ENCODE peak calls at places on chromosomes 4 and X, in nine cellular contexts. Z is heart left ventricle, B is gastrocnemius medialis, Q is suprapubic skin, E is sigmoid colon, H is tibial nerve, V is uterus, R is spleen, G is IMR-90. K is an unnamed sample.

GRCh38 chr4:19748470-19748869 is 503.2 kb upstream of the SLIT2 start:
- DNase-seq in Z (no peak), B (peak; percentile 34), Q (peak; percentile 69), E (peak; percentile 84), H (peak; percentile 40), V (peak; percentile 65), R (no peak), G (peak; percentile 87), K (peak; percentile 37)

GRCh38 chrX:124338733-124339514 is 6.5 kb downstream of the TEX13D start:
- DNase-seq in Z (no peak), B (no peak), Q (no peak), E (no peak), H (no peak), V (no peak), R (no peak), G (no peak), K (no peak)

GRCh38 chr4:140721088-140721421 is 35.1 kb downstream of the TBC1D9 start:
- DNase-seq in Z (no peak), B (no peak), Q (no peak), E (no peak), H (no peak), V (no peak), R (no peak), G (no peak), K (no peak)

GRCh38 chr4:107098403-107098802 is 62.3 kb upstream of the DKK2 start:
- DNase-seq in Z (no peak), B (peak; percentile 56), Q (no peak), E (no peak), H (no peak), V (no peak), R (no peak), G (no peak), K (no peak)

GRCh38 chrX:69243276-69243675 is 78.0 kb upstream of the PJA1 start:
- DNase-seq in Z (no peak), B (no peak), Q (no peak), E (no peak), H (no peak), V (no peak), R (no peak), G (no peak), K (no peak)

GRCh38 chr4:103032575-103032974 is 13.1 kb upstream of the SLC9B1 start:
- DNase-seq in Z (no peak), B (no peak), Q (no peak), E (no peak), H (no peak), V (no peak), R (no peak), G (peak; percentile 32), K (peak; percentile 35)

GRCh38 chr4:24988776-24989175 is 42.0 kb downstream of the LGI2 start:
- DNase-seq in Z (no peak), B (no peak), Q (no peak), E (no peak), H (no peak), V (no peak), R (no peak), G (peak; percentile 51), K (no peak)

GRCh38 chrX:8783100-8784098 is 17.8 kb downstream of the FAM9A start:
- DNase-seq in Z (no peak), B (no peak), Q (no peak), E (no peak), H (no peak), V (no peak), R (peak; percentile 79), G (peak; percentile 4), K (peak; percentile 26)

GRCh38 chrX:45824471-45824870 is 623.8 kb upstream of the DIPK2B start:
- DNase-seq in Z (no peak), B (peak; percentile 9), Q (no peak), E (no peak), H (no peak), V (peak; percentile 61), R (no peak), G (peak; percentile 96), K (peak; percentile 58)

GRCh38 chr4:153591441-153591840 is 92.6 kb upstream of the TLR2 start:
- DNase-seq in Z (no peak), B (no peak), Q (no peak), E (no peak), H (no peak), V (no peak), R (no peak), G (no peak), K (no peak)

GRCh38 chr4:71270901-71271300 is 67.9 kb upstream of the SLC4A4 start:
- DNase-seq in Z (no peak), B (no peak), Q (no peak), E (no peak), H (no peak), V (no peak), R (no peak), G (peak; percentile 45), K (no peak)

GRCh38 chr4:73067971-73068394 is 1.5 kb downstream of the COX18 start:
- DNase-seq in Z (no peak), B (no peak), Q (no peak), E (no peak), H (no peak), V (no peak), R (no peak), G (peak; percentile 12), K (no peak)

GRCh38 chrX:292900-293897 is 12.0 kb downstream of the PLCXD1 start:
- DNase-seq in Z (peak; percentile 38), B (peak; percentile 9), Q (peak; percentile 58), E (peak; percentile 49), H (no peak), V (no peak), R (peak; percentile 66), G (no peak), K (no peak)

GRCh38 chr4:156193800-156194199 is 240.1 kb upstream of the CTSO start:
- DNase-seq in Z (no peak), B (no peak), Q (no peak), E (peak; percentile 79), H (no peak), V (peak; percentile 47), R (no peak), G (peak; percentile 33), K (no peak)

GRCh38 chrX:18422886-18423285 is 2.5 kb upstream of the CDKL5 start:
- DNase-seq in Z (no peak), B (no peak), Q (no peak), E (no peak), H (no peak), V (no peak), R (no peak), G (peak; percentile 24), K (no peak)

GRCh38 chr4:54872246-54872645 is 214.5 kb downstream of the KIT start:
- DNase-seq in Z (no peak), B (no peak), Q (no peak), E (no peak), H (no peak), V (no peak), R (no peak), G (peak; percentile 35), K (no peak)

GRCh38 chr4:5734841-5735240 is 23.8 kb downstream of the EVC start:
- DNase-seq in Z (no peak), B (no peak), Q (no peak), E (no peak), H (no peak), V (no peak), R (peak; percentile 69), G (no peak), K (no peak)

GRCh38 chrX:43315622-43316021 is 340.5 kb upstream of the MAOA start:
- DNase-seq in Z (no peak), B (no peak), Q (no peak), E (no peak), H (no peak), V (no peak), R (no peak), G (no peak), K (no peak)

GRCh38 chr4:128574706-128575105 is 234.8 kb upstream of the JADE1 start:
- DNase-seq in Z (no peak), B (peak; percentile 54), Q (no peak), E (peak; percentile 83), H (peak; percentile 46), V (peak; percentile 40), R (peak; percentile 81), G (peak; percentile 68), K (peak; percentile 91)

GRCh38 chr4:118280501-118281218 is 72.1 kb downstream of the PRSS12 start:
- DNase-seq in Z (no peak), B (peak; percentile 27), Q (no peak), E (no peak), H (no peak), V (no peak), R (no peak), G (peak; percentile 85), K (peak; percentile 52)

GRCh38 chrX:152917969-152918579 is 20.2 kb downstream of the ZNF185 start:
- DNase-seq in Z (no peak), B (no peak), Q (no peak), E (no peak), H (no peak), V (no peak), R (no peak), G (no peak), K (no peak)
- TF ChIP-seq POLR2A in Z (no peak), B (no peak), Q (no peak), E (no peak), H (no peak), V (no peak), R (no peak), G (no peak), K (no peak)

DNA sequence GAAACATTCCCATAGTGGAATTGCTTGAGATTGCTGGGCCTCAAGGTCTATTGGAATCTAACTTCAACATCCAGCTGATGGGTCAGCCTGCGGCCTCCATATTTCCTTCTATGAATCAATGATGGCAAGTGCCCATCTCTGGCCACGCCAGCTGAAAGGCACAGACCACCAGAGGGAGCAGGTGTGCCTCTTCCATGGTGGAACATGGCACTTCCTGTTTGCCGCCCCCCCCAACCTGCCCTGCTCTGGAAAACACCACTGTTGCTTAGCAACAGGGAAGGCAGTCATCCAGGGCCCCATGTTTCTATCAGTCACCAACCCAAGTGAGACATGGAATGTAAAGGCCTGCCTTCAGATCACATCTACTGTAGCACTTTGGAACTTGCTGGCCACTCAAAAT is 11.6 kb downstream of the PAGE4 start:
- DNase-seq in Z (no peak), B (no peak), Q (no peak), E (no peak), H (no peak), V (peak; percentile 30), R (no peak), G (peak; percentile 35), K (peak; percentile 61)
- TF ChIP-seq CTCF in Z (peak; percentile 32), B (no peak), Q (no peak), E (peak; percentile 9), H (no peak), V (peak; percentile 17), R (no peak), G (peak; percentile 39), K (no peak)

GRCh38 chrX:21993265-21993664 is 38.9 kb upstream of the PHEX start:
- DNase-seq in Z (no peak), B (peak; percentile 17), Q (no peak), E (peak; percentile 72), H (no peak), V (no peak), R (peak; percentile 88), G (no peak), K (peak; percentile 18)
- H3K4me1 ChIP-seq in Z (no peaks in the 10 kb centered on the region), B (no peaks in the 10 kb centered on the region), Q (no peaks in the 10 kb centered on the region), E (no peaks in the 10 kb centered on the region), H (no peaks in the 10 kb centered on the region), V (no peaks in the 10 kb centered on the region), R (peaks cover 3% of the 10 kb centered on the region), G (peaks cover 3% of the 10 kb centered on the region), K (no peaks in the 10 kb centered on the region)

GRCh38 chrX:110359273-110359672 is 625 bp downstream of the RTL9 start:
- DNase-seq in Z (no peak), B (no peak), Q (no peak), E (no peak), H (no peak), V (no peak), R (no peak), G (no peak), K (no peak)

GRCh38 chrX:110358548-110358947 is at the start of gene RTL9:
- DNase-seq in Z (no peak), B (no peak), Q (no peak), E (no peak), H (no peak), V (no peak), R (no peak), G (no peak), K (no peak)

GRCh38 chrX:110363241-110363640 is 4.6 kb downstream of the RTL9 start:
- DNase-seq in Z (no peak), B (no peak), Q (no peak), E (no peak), H (no peak), V (no peak), R (no peak), G (no peak), K (no peak)
- TF ChIP-seq POLR2A in Z (no peak), B (no peak), Q (no peak), E (no peak), H (no peak), V (no peak), R (no peak), G (no peak), K (no peak)